ENCODE peak calls at places on chromosomes 16 and 17, in five cellular contexts. X is stomach, N is transverse colon, D is H1, A is A549. R is an unnamed sample.

GRCh38 chr17:67829331-67829730 is 4.0 kb downstream of the BPTF start:
- DNase-seq in X (no peak), N (no peak), D (peak; percentile 17), A (no peak), R (no peak)

GRCh38 chr17:1953866-1954265 is 71.3 kb downstream of the RTN4RL1 start:
- DNase-seq in X (no peak), N (no peak), D (no peak), A (no peak), R (no peak)

GRCh38 chr17:69223809-69224208 is 4.8 kb downstream of the ABCA10 start:
- DNase-seq in X (no peak), N (no peak), D (no peak), A (no peak), R (no peak)

GRCh38 chr17:33819539-33819938 is 435.5 kb upstream of the CCL2 start:
- DNase-seq in X (no peak), N (no peak), D (no peak), A (no peak), R (no peak)

GRCh38 chr16:58628845-58629680 is 563 bp downstream of the CNOT1 start:
- DNase-seq in X (peak; percentile 64), N (peak; percentile 77), D (peak; percentile 49), A (peak; percentile 34), R (peak; percentile 35)

GRCh38 chr17:42142371-42142896 is 12.4 kb downstream of the RAB5C start:
- DNase-seq in X (no peak), N (no peak), D (no peak), A (no peak), R (no peak)

GRCh38 chr17:77869665-77870132 is 88.8 kb upstream of the TNRC6C start:
- DNase-seq in X (peak; percentile 30), N (peak; percentile 51), D (no peak), A (no peak), R (no peak)

GRCh38 chr17:36004604-36005003 is 3.3 kb upstream of the CCL15 start:
- DNase-seq in X (no peak), N (no peak), D (no peak), A (no peak), R (no peak)

GRCh38 chr16:6977906-6978305 is 354.7 kb upstream of the RBFOX1 start:
- DNase-seq in X (no peak), N (no peak), D (peak; percentile 48), A (no peak), R (no peak)

GRCh38 chr16:1494711-1495110 is 1.6 kb downstream of the TELO2 start:
- DNase-seq in X (no peak), N (no peak), D (no peak), A (no peak), R (no peak)

GRCh38 chr17:58144801-58145200 is 3.4 kb upstream of the OR4D1 start:
- DNase-seq in X (no peak), N (no peak), D (no peak), A (no peak), R (no peak)

GRCh38 chr17:63066158-63066808 is 100.2 kb downstream of the TANC2 start:
- DNase-seq in X (no peak), N (no peak), D (no peak), A (no peak), R (no peak)

GRCh38 chr16:55711959-55712876 is 56.4 kb downstream of the SLC6A2 start:
- DNase-seq in X (peak; percentile 66), N (peak; percentile 40), D (peak; percentile 81), A (peak; percentile 70), R (peak; percentile 51)

GRCh38 chr17:34756670-34757021 is 177.3 kb downstream of the TMEM132E start:
- DNase-seq in X (no peak), N (no peak), D (no peak), A (no peak), R (no peak)

GRCh38 chr17:61770043-61770442 is 93.3 kb downstream of the BRIP1 start:
- DNase-seq in X (no peak), N (no peak), D (no peak), A (no peak), R (no peak)

GRCh38 chr16:11632455-11632921 is 35.8 kb upstream of the SNN start:
- DNase-seq in X (no peak), N (peak; percentile 35), D (no peak), A (no peak), R (peak; percentile 59)

GRCh38 chr16:28930203-28930602 is 1.6 kb upstream of the CD19 start:
- DNase-seq in X (no peak), N (no peak), D (no peak), A (no peak), R (no peak)

GRCh38 chr16:56763305-56763916 is 33.5 kb downstream of the NUP93 start:
- DNase-seq in X (no peak), N (no peak), D (no peak), A (no peak), R (no peak)

GRCh38 chr16:56769674-56770073 is 39.7 kb downstream of the NUP93 start:
- DNase-seq in X (peak; percentile 33), N (peak; percentile 20), D (no peak), A (no peak), R (no peak)

GRCh38 chr16:56764835-56765234 is 34.9 kb downstream of the NUP93 start:
- DNase-seq in X (no peak), N (no peak), D (no peak), A (no peak), R (no peak)

GRCh38 chr16:56771558-56772279 is 41.8 kb downstream of the NUP93 start:
- DNase-seq in X (no peak), N (no peak), D (no peak), A (no peak), R (no peak)

DNA sequence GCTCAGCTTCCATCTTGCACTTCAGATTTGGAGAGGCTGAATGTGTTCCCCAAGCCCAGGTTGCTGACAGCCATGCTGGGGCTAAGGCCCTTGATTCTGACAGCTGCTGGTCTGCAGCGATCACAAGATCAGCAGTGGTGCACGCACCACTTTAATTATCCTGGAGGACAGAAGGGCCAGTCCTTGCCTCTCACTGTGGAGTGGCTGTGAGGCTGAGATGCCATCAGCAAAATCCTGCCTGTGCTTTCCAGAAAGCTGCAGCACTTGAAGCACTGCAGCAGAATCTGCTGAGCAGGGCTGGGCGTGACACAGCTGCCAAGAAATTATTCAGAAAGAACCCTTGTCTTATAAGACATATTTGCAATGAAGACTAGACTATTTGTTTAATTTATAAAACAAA is 37.1 kb downstream of the NUP93 start:
- DNase-seq in X (no peak), N (no peak), D (no peak), A (no peak), R (no peak)
- TF ChIP-seq EP300 in X (no peak), N (no peak), D (no peak), A (no peak), R (no peak)

GRCh38 chr16:2512920-2513404 is 790 bp upstream of the ATP6V0C start:
- DNase-seq in X (no peak), N (no peak), D (peak; percentile 77), A (no peak), R (no peak)

GRCh38 chr16:2516391-2517240 is 2.9 kb downstream of the ATP6V0C start:
- DNase-seq in X (no peak), N (no peak), D (no peak), A (no peak), R (no peak)

GRCh38 chr16:2513405-2514332 is at the start of gene ATP6V0C:
- DNase-seq in X (peak; percentile 97), N (peak; percentile 96), D (peak; percentile 96), A (peak; percentile 86), R (peak; percentile 93)

GRCh38 chr16:2515180-2515803 is 1.5 kb downstream of the ATP6V0C start:
- DNase-seq in X (peak; percentile 55), N (no peak), D (no peak), A (no peak), R (no peak)

DNA sequence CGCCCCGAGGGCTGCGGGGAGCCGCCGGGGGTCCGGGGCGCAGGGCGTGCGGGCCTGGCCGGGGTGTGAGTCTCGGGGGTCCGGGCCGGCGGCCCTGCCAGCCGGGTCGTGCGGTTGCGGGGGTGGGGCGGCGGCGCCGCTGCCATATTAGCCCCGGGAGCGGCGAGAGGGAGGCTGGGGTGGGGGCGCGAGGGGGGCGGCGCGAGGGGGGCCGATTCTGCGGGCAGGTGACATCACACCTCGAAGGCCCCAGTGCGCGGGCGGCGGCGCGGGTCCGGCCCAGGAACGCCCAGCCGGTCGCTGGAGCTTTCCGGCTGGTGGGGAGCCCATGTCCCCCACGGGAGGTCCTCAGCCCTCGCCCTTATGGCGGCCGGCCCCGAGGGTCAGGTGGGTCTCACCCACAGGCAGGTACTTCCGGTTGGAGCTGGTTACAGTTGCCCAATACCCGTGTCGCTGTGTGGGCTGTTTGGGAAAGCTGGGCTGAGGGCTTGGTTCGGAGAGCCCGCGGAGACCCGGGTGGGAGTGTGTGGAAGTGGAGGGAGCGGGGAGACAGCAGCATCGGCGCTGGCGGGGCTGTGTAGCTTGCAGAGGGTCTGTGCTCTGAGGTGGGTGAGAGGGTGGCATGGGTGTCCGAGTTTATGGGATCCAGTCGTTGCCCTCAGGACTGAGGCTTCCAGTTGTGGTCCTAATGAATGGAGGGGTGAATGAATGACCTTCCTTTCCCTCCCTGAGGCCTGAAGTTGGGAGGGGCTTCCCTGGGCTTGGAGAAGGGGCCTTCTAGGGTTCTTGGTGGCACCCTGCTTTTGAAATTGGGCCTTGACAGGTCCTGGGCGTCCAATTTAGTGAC is 804 bp downstream of the ATP6V0C start:
- DNase-seq in X (peak; percentile 43), N (no peak), D (no peak), A (no peak), R (no peak)
- TF ChIP-seq POLR2A in X (no peak), N (no peak), D (no peak), A (no peak), R (no peak)

GRCh38 chr17:13635951-13636350 is 34.2 kb upstream of the HS3ST3A1 start:
- DNase-seq in X (no peak), N (no peak), D (no peak), A (no peak), R (no peak)
- TF ChIP-seq EP300 in X (no peak), N (no peak), D (no peak), A (no peak), R (no peak)

GRCh38 chr16:67445441-67445912 is 14.6 kb downstream of the HSD11B2 start:
- DNase-seq in X (no peak), N (peak; percentile 8), D (no peak), A (no peak), R (no peak)
- TF ChIP-seq POLR2A in X (no peak), N (no peak), D (no peak), A (no peak), R (no peak)

DNA sequence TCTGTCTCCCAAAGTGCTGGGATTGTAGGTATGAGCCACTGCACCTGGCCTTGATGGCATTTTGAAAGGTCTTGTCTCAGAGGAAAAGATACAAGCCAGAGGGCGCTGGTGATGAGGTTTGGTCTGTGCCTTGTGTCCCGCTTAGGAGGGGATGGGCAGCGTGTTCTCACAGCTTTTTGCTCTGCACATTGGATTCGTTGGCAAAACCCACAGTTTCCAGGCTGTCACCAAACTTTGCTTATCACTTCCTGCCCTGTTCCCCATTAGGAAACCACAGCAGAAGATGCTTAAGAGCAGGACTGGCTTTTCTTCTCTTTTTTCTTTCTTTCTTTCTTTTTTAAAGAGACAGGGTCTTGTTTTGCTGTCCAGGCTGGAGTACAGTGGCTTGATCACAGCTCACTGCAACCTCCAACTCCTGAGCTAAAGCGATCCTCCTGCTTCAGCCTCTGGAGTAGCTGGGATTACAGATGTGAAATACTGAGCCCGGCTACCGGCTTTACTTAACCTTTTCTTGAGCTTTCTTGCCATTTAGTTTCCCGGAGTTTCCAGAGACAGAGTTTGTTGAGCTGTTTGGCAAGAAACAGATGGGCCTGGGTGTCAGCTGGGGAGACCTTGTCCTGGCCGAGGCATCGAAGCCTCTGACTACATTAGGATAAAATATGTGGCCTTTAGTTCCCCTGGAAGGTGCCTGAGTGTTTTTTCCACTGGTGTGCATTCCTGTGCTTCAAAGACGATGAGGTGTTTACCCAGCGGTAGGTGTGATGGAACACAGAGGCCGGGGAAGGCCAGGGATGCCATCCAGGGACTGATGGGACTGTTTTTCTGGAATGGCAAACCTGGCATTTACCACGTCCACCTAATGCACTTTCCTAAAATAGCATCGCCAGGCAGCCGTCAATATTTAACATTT is 112.9 kb downstream of the ABCC1 start:
- DNase-seq in X (no peak), N (peak; percentile 19), D (no peak), A (no peak), R (no peak)
- TF ChIP-seq EP300 in X (peak; percentile 87), N (peak; percentile 66), D (no peak), A (no peak), R (no peak)